ENCODE peak calls at places on chromosome 20, in seven cellular contexts. R is breast epithelium, A is neural progenitor cell, S is tibial artery, M is sigmoid colon, D is right lobe of liver, V is left lung. J is an unnamed sample.

GRCh38 chr20:2820084-2820895 is 4.1 kb downstream of the TMEM239 start:
- DNase-seq in R (peak; percentile 13), V (no peak), A (peak; percentile 43), D (no peak), M (no peak), S (no peak), J (no peak)

GRCh38 chr20:58555078-58555765 is 40.0 kb upstream of the APCDD1L start:
- DNase-seq in S (no peak), M (peak; percentile 37), V (no peak), R (peak; percentile 27), A (no peak), D (no peak), J (no peak)

GRCh38 chr20:36997121-36997520 is 45.6 kb upstream of the SAMHD1 start:
- DNase-seq in D (no peak), A (no peak), V (no peak), S (no peak), R (no peak), M (no peak), J (no peak)

GRCh38 chr20:36153754-36154695 is 515 bp upstream of the EPB41L1 start:
- DNase-seq in D (peak; percentile 94), S (peak; percentile 86), V (peak; percentile 90), M (peak; percentile 92), A (peak; percentile 85), R (peak; percentile 80), J (peak; percentile 93)

GRCh38 chr20:63124782-63125580 is 91.0 kb downstream of the YTHDF1 start:
- DNase-seq in S (no peak), D (peak; percentile 31), V (peak; percentile 18), R (no peak), A (peak; percentile 31), M (peak; percentile 47), J (no peak)

GRCh38 chr20:20685635-20686034 is 26.8 kb downstream of the RALGAPA2 start:
- DNase-seq in M (no peak), V (no peak), R (no peak), A (no peak), S (no peak), D (peak; percentile 59), J (no peak)

GRCh38 chr20:49388790-49389189 is 93.7 kb downstream of the KCNB1 start:
- DNase-seq in A (no peak), M (no peak), D (no peak), S (no peak), V (no peak), R (no peak), J (no peak)

GRCh38 chr20:46011631-46012482 is 3.1 kb downstream of the MMP9 start:
- DNase-seq in M (peak; percentile 69), V (peak; percentile 77), R (peak; percentile 27), S (no peak), A (peak; percentile 42), D (peak; percentile 67), J (peak; percentile 53)

GRCh38 chr20:64119681-64120341 is 12.4 kb upstream of the NPBWR2 start:
- DNase-seq in A (no peak), V (peak; percentile 29), S (no peak), M (peak; percentile 57), D (peak; percentile 50), R (no peak), J (no peak)

GRCh38 chr20:17542993-17543412 is 11.8 kb upstream of the BFSP1 start:
- DNase-seq in S (no peak), V (no peak), M (no peak), D (no peak), A (no peak), R (no peak), J (no peak)

GRCh38 chr20:47749367-47749766 is 35.9 kb downstream of the SULF2 start:
- DNase-seq in M (no peak), S (peak; percentile 68), V (no peak), A (no peak), D (no peak), R (no peak), J (no peak)

GRCh38 chr20:32155017-32155965 is 45.8 kb downstream of the TM9SF4 start:
- DNase-seq in M (peak; percentile 87), D (peak; percentile 83), A (peak; percentile 84), S (peak; percentile 91), R (peak; percentile 55), V (peak; percentile 93), J (peak; percentile 59)

GRCh38 chr20:59004493-59004762 is 2.6 kb downstream of the CTSZ start:
- DNase-seq in D (no peak), R (no peak), V (no peak), A (no peak), S (no peak), M (peak; percentile 80), J (peak; percentile 61)

GRCh38 chr20:53291548-53291947 is 302.1 kb downstream of the ZNF217 start:
- DNase-seq in D (no peak), S (no peak), A (peak; percentile 65), R (no peak), V (no peak), M (no peak), J (no peak)

GRCh38 chr20:45775411-45775810 is 16.3 kb downstream of the WFDC3 start:
- DNase-seq in R (no peak), S (no peak), D (no peak), M (no peak), A (no peak), V (no peak), J (no peak)

GRCh38 chr20:2829376-2829775 is 11.1 kb downstream of the PCED1A start:
- DNase-seq in M (no peak), R (no peak), A (no peak), S (no peak), D (no peak), V (no peak), J (no peak)

GRCh38 chr20:51233345-51233744 is 210.4 kb upstream of the KCNG1 start:
- DNase-seq in M (no peak), V (no peak), A (no peak), D (no peak), S (no peak), R (no peak), J (no peak)

GRCh38 chr20:24236204-24236603 is 233.2 kb upstream of the SYNDIG1 start:
- DNase-seq in V (no peak), M (no peak), A (no peak), S (no peak), D (no peak), R (no peak), J (no peak)

GRCh38 chr20:58913079-58913478 is 60.6 kb downstream of the GNAS start:
- DNase-seq in V (no peak), A (no peak), D (no peak), M (no peak), R (no peak), S (no peak), J (no peak)

GRCh38 chr20:44642203-44643153 is 9.0 kb downstream of the ADA start:
- DNase-seq in S (peak; percentile 84), V (peak; percentile 75), M (peak; percentile 90), R (peak; percentile 43), A (peak; percentile 29), D (peak; percentile 72), J (peak; percentile 77)

DNA sequence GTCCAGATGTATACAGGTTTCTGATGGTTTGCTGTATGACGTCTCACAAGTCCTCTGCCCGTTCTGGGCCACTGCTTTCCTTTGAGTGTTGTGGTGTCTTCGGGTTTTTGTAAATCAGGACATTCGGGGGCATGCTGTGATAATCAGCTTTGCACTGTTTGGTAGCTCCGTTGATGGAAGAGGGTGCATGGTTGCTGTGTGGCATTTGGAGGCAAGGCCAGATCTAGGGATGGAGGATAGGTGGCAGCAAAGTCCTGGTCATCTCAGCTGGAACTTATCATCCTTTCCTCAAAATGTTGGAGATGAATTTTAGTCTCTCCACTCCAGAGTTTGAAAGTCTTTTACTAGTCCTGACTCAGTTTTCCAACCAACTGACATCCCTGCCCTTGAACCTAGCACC is 91.0 kb downstream of the SCP2D1 start:
- DNase-seq in S (peak; percentile 26), V (no peak), R (no peak), D (no peak), A (peak; percentile 18), M (no peak), J (no peak)
- TF ChIP-seq CTCF in S (peak; percentile 38), V (no peak), R (no peak), D (peak; percentile 36), A (peak; percentile 20), M (no peak), J (no peak)

GRCh38 chr20:60926831-60927230 is 325.2 kb upstream of the CDH4 start:
- DNase-seq in S (no peak), A (no peak), M (no peak), R (no peak), D (no peak), V (no peak), J (no peak)
- H3K9me3 ChIP-seq in S (no peaks in the 10 kb centered on the region), A (no peaks in the 10 kb centered on the region), M (no peaks in the 10 kb centered on the region), R (no peaks in the 10 kb centered on the region), D (no peaks in the 10 kb centered on the region), V (no peaks in the 10 kb centered on the region), J (no peaks in the 10 kb centered on the region)

GRCh38 chr20:10366898-10367419 is 67.1 kb downstream of the MKKS start:
- DNase-seq in R (no peak), S (no peak), D (no peak), A (no peak), M (no peak), V (no peak), J (no peak)
- H3K27ac ChIP-seq in R (no peak overlapping the region), S (no peak overlapping the region), D (peak overlapping the region; percentile 18), A (no peak overlapping the region), M (no peak overlapping the region), V (no peak overlapping the region), J (no peak overlapping the region)

DNA sequence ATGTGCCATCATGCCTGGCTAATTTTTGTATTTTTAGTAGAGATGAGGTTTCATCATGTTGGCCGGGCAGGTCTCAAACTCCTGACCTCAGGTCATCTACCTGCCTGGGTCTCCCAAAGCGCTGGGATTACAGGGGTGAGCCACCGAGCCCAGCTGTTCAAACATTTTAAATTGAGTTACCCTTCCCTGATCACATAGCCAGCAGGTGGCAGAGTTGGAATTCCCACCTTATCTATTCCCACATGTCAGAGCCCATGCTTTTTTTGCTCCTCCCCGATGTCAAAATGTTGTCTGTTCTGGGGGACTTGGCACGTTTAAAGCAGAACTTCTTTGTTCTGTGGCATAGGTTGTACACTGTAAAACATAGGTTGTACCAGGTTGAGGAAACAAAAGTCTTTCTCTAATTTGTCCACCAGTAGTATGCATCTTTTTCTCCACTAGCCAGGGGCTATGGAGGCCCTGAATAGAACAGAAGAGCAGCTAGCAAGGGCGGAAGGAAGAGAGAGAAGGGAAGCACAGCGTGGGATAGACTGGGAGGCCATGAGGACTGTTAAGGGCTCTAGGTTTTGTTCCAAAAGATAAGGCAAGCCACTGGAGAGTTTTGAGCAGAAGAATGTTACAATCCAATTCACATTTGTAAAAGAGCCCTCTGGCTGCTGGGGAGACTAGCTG is 7.3 kb upstream of the LBP start:
- DNase-seq in V (no peak), M (no peak), S (no peak), D (peak; percentile 69), R (no peak), A (peak; percentile 57), J (no peak)
- TF ChIP-seq CTCF in V (no peak), M (no peak), S (no peak), D (peak; percentile 43), R (no peak), A (peak; percentile 52), J (no peak)

GRCh38 chr20:13418263-13419229 is 197.5 kb downstream of the ISM1 start:
- DNase-seq in A (no peak), V (no peak), M (no peak), D (no peak), S (no peak), R (no peak), J (no peak)
- H3K9me3 ChIP-seq in A (no peaks in the 10 kb centered on the region), V (no peaks in the 10 kb centered on the region), M (no peaks in the 10 kb centered on the region), D (no peaks in the 10 kb centered on the region), S (no peaks in the 10 kb centered on the region), R (no peaks in the 10 kb centered on the region), J (no peaks in the 10 kb centered on the region)

DNA sequence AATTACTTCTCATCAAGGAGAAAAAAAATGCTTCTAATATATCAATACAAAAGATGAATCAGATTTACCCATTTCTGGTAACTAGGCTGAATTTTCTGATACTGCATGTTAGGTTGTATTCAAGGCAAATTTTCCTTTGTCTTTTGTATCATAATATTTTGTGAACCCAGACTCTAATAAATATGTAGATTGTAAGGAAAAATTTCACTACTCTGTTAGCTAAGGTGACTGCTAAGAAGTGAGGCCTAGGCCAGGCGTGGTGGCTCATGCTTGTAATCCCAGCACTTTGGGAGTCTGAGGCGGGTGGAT is 12.7 kb downstream of the TP53INP2 start:
- DNase-seq in M (no peak), R (no peak), S (no peak), A (no peak), V (no peak), D (no peak), J (no peak)
- H3K27ac ChIP-seq in M (no peak overlapping the region), R (no peak overlapping the region), S (no peak overlapping the region), A (no peak overlapping the region), V (no peak overlapping the region), D (peak overlapping the region; percentile 42), J (no peak overlapping the region)